ENCODE peak calls at places on chromosomes 11 and 22, in five cellular contexts. One of them, this sample, is unnamed.

GRCh38 chr11:694563-695331 is at the start of gene DEAF1:
- DNase-seq in mammary epithelial cell: peak; percentile 94
- DNase-seq in upper lobe of left lung: peak; percentile 100
- DNase-seq in CD8-positive, alpha-beta T cell: peak; percentile 99
- DNase-seq in GM13977: peak; percentile 98
- DNase-seq in this sample: peak; percentile 96

GRCh38 chr11:7630002-7630401 is 43.3 kb downstream of the CYB5R2 start:
- DNase-seq in mammary epithelial cell: no peak
- DNase-seq in upper lobe of left lung: no peak
- DNase-seq in CD8-positive, alpha-beta T cell: no peak
- DNase-seq in GM13977: no peak
- DNase-seq in this sample: no peak

GRCh38 chr22:50306753-50307749 is at the start of gene PLXNB2:
- DNase-seq in mammary epithelial cell: peak; percentile 65
- DNase-seq in upper lobe of left lung: peak; percentile 96
- DNase-seq in CD8-positive, alpha-beta T cell: peak; percentile 18
- DNase-seq in GM13977: peak; percentile 96
- DNase-seq in this sample: peak; percentile 89

GRCh38 chr11:28318861-28319260 is 210.7 kb downstream of the METTL15 start:
- DNase-seq in mammary epithelial cell: no peak
- DNase-seq in upper lobe of left lung: no peak
- DNase-seq in CD8-positive, alpha-beta T cell: no peak
- DNase-seq in GM13977: no peak
- DNase-seq in this sample: no peak

GRCh38 chr11:126387856-126388255 is 32.4 kb downstream of the ST3GAL4 start:
- DNase-seq in mammary epithelial cell: no peak
- DNase-seq in upper lobe of left lung: no peak
- DNase-seq in CD8-positive, alpha-beta T cell: no peak
- DNase-seq in GM13977: no peak
- DNase-seq in this sample: no peak

GRCh38 chr11:62026739-62027138 is 59.3 kb upstream of the FTH1 start:
- DNase-seq in mammary epithelial cell: no peak
- DNase-seq in upper lobe of left lung: no peak
- DNase-seq in CD8-positive, alpha-beta T cell: no peak
- DNase-seq in GM13977: no peak
- DNase-seq in this sample: no peak

GRCh38 chr11:93686812-93687211 is 25.3 kb downstream of the CEP295 start:
- DNase-seq in mammary epithelial cell: no peak
- DNase-seq in upper lobe of left lung: no peak
- DNase-seq in CD8-positive, alpha-beta T cell: no peak
- DNase-seq in GM13977: no peak
- DNase-seq in this sample: no peak

GRCh38 chr22:31040542-31041398 is 40.3 kb upstream of the SMTN start:
- DNase-seq in mammary epithelial cell: no peak
- DNase-seq in upper lobe of left lung: no peak
- DNase-seq in CD8-positive, alpha-beta T cell: no peak
- DNase-seq in GM13977: no peak
- DNase-seq in this sample: no peak

GRCh38 chr11:120184371-120184945 is 26.4 kb upstream of the OAF start:
- DNase-seq in mammary epithelial cell: no peak
- DNase-seq in upper lobe of left lung: no peak
- DNase-seq in CD8-positive, alpha-beta T cell: no peak
- DNase-seq in GM13977: no peak
- DNase-seq in this sample: no peak

GRCh38 chr11:126383301-126384052 is 28.0 kb downstream of the ST3GAL4 start:
- DNase-seq in mammary epithelial cell: no peak
- DNase-seq in upper lobe of left lung: no peak
- DNase-seq in CD8-positive, alpha-beta T cell: no peak
- DNase-seq in GM13977: no peak
- DNase-seq in this sample: no peak

GRCh38 chr11:92192141-92192540 is 32.5 kb upstream of the FAT3 start:
- DNase-seq in mammary epithelial cell: no peak
- DNase-seq in upper lobe of left lung: no peak
- DNase-seq in CD8-positive, alpha-beta T cell: no peak
- DNase-seq in GM13977: no peak
- DNase-seq in this sample: no peak

GRCh38 chr11:119952441-119952840 is 185.5 kb downstream of the TRIM29 start:
- DNase-seq in mammary epithelial cell: no peak
- DNase-seq in upper lobe of left lung: no peak
- DNase-seq in CD8-positive, alpha-beta T cell: no peak
- DNase-seq in GM13977: no peak
- DNase-seq in this sample: no peak

GRCh38 chr22:49777569-49778250 is 50.0 kb downstream of the BRD1 start:
- DNase-seq in mammary epithelial cell: no peak
- DNase-seq in upper lobe of left lung: peak; percentile 80
- DNase-seq in CD8-positive, alpha-beta T cell: no peak
- DNase-seq in GM13977: peak; percentile 23
- DNase-seq in this sample: no peak

GRCh38 chr11:48017105-48017874 is 36.9 kb downstream of the PTPRJ start:
- DNase-seq in mammary epithelial cell: no peak
- DNase-seq in upper lobe of left lung: no peak
- DNase-seq in CD8-positive, alpha-beta T cell: peak; percentile 44
- DNase-seq in GM13977: no peak
- DNase-seq in this sample: no peak

GRCh38 chr22:43110444-43110926 is at the start of gene BIK:
- DNase-seq in mammary epithelial cell: peak; percentile 37
- DNase-seq in upper lobe of left lung: peak; percentile 91
- DNase-seq in CD8-positive, alpha-beta T cell: peak; percentile 52
- DNase-seq in GM13977: peak; percentile 64
- DNase-seq in this sample: peak; percentile 58

GRCh38 chr11:118398797-118399564 is 2.4 kb upstream of the ATP5MG start:
- DNase-seq in mammary epithelial cell: no peak
- DNase-seq in upper lobe of left lung: no peak
- DNase-seq in CD8-positive, alpha-beta T cell: peak; percentile 44
- DNase-seq in GM13977: peak; percentile 17
- DNase-seq in this sample: no peak

GRCh38 chr11:44766972-44767278 is 40.2 kb downstream of the TSPAN18 start:
- DNase-seq in mammary epithelial cell: no peak
- DNase-seq in upper lobe of left lung: no peak
- DNase-seq in CD8-positive, alpha-beta T cell: no peak
- DNase-seq in GM13977: no peak
- DNase-seq in this sample: no peak

GRCh38 chr11:36240178-36240577 is 49.0 kb downstream of the COMMD9 start:
- DNase-seq in mammary epithelial cell: no peak
- DNase-seq in upper lobe of left lung: no peak
- DNase-seq in CD8-positive, alpha-beta T cell: no peak
- DNase-seq in GM13977: no peak
- DNase-seq in this sample: no peak

GRCh38 chr11:124402326-124402922 is 3.6 kb upstream of the OR8B3 start:
- DNase-seq in mammary epithelial cell: peak; percentile 64
- DNase-seq in upper lobe of left lung: no peak
- DNase-seq in CD8-positive, alpha-beta T cell: peak; percentile 34
- DNase-seq in GM13977: peak; percentile 73
- DNase-seq in this sample: peak; percentile 57

GRCh38 chr22:44389181-44389580 is 76.4 kb upstream of the SHISAL1 start:
- DNase-seq in mammary epithelial cell: no peak
- DNase-seq in upper lobe of left lung: peak; percentile 69
- DNase-seq in CD8-positive, alpha-beta T cell: no peak
- DNase-seq in GM13977: no peak
- DNase-seq in this sample: no peak

GRCh38 chr22:39351689-39352214 is 2.0 kb downstream of the SYNGR1 start:
- DNase-seq in mammary epithelial cell: peak; percentile 42
- DNase-seq in upper lobe of left lung: no peak
- DNase-seq in CD8-positive, alpha-beta T cell: no peak
- DNase-seq in GM13977: peak; percentile 20
- DNase-seq in this sample: no peak

GRCh38 chr11:20024172-20024935 is 135.9 kb downstream of the DBX1 start:
- DNase-seq in mammary epithelial cell: no peak
- DNase-seq in upper lobe of left lung: no peak
- DNase-seq in CD8-positive, alpha-beta T cell: no peak
- DNase-seq in GM13977: no peak
- DNase-seq in this sample: no peak

GRCh38 chr11:12223771-12224536 is 113.6 kb downstream of the MICAL2 start:
- DNase-seq in mammary epithelial cell: peak; percentile 77
- DNase-seq in upper lobe of left lung: no peak
- DNase-seq in CD8-positive, alpha-beta T cell: no peak
- DNase-seq in GM13977: no peak
- DNase-seq in this sample: no peak

GRCh38 chr11:74703211-74703610 is 28.0 kb downstream of the CHRDL2 start:
- DNase-seq in mammary epithelial cell: no peak
- DNase-seq in upper lobe of left lung: no peak
- DNase-seq in CD8-positive, alpha-beta T cell: no peak
- DNase-seq in GM13977: no peak
- DNase-seq in this sample: no peak

DNA sequence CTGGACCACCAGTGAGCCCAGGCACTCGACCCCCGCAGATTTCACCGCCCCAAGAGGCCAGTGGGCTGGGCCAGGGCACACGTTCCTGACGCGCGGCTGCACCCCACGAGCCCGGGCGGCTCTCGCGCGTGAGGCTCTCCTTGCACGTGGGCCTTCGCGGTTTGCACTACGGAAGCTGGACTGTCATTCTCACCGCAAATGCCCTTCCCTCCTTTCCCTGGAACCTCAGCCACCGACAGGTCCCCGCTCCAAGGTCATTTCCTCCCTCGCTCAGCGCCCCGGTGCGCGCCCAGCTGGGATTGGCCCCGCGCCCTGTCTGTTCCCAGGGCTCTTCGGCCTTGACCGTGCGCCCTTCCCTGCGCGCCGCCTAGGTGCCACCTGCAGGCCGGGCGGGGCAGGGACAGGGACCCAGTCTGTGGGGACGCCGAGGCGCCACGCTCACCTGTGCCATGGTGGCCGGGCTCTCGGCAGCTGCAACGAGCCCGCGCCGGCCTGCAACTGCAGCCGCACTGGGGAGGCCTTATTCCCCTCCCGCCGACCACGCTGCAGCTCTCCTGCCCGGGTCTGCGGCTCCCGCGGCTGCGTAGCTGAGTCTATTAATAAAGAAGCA is 2.1 kb upstream of the CPT1A start:
- DNase-seq in mammary epithelial cell: peak; percentile 66
- DNase-seq in upper lobe of left lung: peak; percentile 96
- DNase-seq in CD8-positive, alpha-beta T cell: peak; percentile 75
- DNase-seq in GM13977: peak; percentile 86
- DNase-seq in this sample: peak; percentile 85
- TF ChIP-seq CTCF in mammary epithelial cell: peak; percentile 81
- TF ChIP-seq CTCF in upper lobe of left lung: peak; percentile 78
- TF ChIP-seq CTCF in CD8-positive, alpha-beta T cell: peak; percentile 54
- TF ChIP-seq CTCF in GM13977: peak; percentile 82
- TF ChIP-seq CTCF in this sample: peak; percentile 76

GRCh38 chr22:34842630-34843029 is 223.3 kb upstream of the ISX start:
- DNase-seq in mammary epithelial cell: no peak
- DNase-seq in upper lobe of left lung: no peak
- DNase-seq in CD8-positive, alpha-beta T cell: no peak
- DNase-seq in GM13977: no peak
- DNase-seq in this sample: no peak
- TF ChIP-seq CTCF in mammary epithelial cell: no peak
- TF ChIP-seq CTCF in upper lobe of left lung: no peak
- TF ChIP-seq CTCF in CD8-positive, alpha-beta T cell: no peak
- TF ChIP-seq CTCF in GM13977: no peak
- TF ChIP-seq CTCF in this sample: no peak

GRCh38 chr11:13603661-13604060 is 64.8 kb upstream of the FAR1 start:
- DNase-seq in mammary epithelial cell: no peak
- DNase-seq in upper lobe of left lung: no peak
- DNase-seq in CD8-positive, alpha-beta T cell: no peak
- DNase-seq in GM13977: no peak
- DNase-seq in this sample: no peak

GRCh38 chr11:13606701-13607100 is 61.8 kb upstream of the FAR1 start:
- DNase-seq in mammary epithelial cell: no peak
- DNase-seq in upper lobe of left lung: no peak
- DNase-seq in CD8-positive, alpha-beta T cell: no peak
- DNase-seq in GM13977: no peak
- DNase-seq in this sample: no peak

DNA sequence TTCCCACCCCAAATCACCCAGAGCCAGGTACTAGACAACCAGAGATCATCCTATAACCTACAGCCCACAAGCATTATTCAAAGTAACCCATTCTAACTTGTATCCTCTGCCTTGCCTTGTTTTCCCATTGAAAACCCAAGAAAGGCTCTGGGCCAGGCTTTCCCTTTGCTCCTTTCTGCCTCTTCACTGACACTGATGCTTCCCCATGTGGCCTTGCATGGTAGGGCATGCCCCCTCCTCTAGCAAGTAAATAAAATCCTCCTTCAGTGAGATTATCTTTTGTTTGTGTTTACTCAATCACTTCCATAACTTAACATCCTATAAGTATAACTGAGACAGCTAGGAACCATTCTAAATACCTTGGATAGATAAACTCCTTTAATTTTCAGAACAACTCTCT is 65.6 kb upstream of the FAR1 start:
- DNase-seq in mammary epithelial cell: no peak
- DNase-seq in upper lobe of left lung: no peak
- DNase-seq in CD8-positive, alpha-beta T cell: no peak
- DNase-seq in GM13977: no peak
- DNase-seq in this sample: no peak
- TF ChIP-seq CTCF in mammary epithelial cell: no peak
- TF ChIP-seq CTCF in upper lobe of left lung: no peak
- TF ChIP-seq CTCF in CD8-positive, alpha-beta T cell: no peak
- TF ChIP-seq CTCF in GM13977: no peak
- TF ChIP-seq CTCF in this sample: no peak

DNA sequence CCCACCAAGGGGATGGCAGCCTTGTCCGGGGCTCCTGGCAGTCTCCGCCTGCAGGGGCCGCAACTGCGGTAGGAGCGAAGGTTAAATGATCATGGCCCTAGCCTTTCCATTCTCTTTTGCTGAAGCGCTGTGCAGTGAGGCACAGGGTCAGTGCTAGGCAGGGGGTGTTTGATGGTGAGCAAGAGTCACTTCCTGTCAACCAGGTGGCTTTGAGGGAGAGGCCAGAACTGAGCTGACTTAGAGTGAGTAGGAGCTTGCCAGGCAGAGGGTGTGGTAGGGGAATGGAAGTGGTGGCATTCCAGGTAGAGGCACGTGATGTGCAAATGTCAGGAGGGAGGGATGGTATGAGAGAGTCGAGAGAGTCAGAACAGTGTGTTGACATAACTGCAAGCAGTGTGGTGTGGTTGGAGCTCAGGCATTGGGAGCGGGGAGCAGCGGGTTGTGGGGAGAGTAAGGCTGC is 33.1 kb downstream of the AMPD3 start:
- DNase-seq in mammary epithelial cell: peak; percentile 84
- DNase-seq in upper lobe of left lung: peak; percentile 37
- DNase-seq in CD8-positive, alpha-beta T cell: no peak
- DNase-seq in GM13977: no peak
- DNase-seq in this sample: no peak
- TF ChIP-seq CTCF in mammary epithelial cell: no peak
- TF ChIP-seq CTCF in upper lobe of left lung: no peak
- TF ChIP-seq CTCF in CD8-positive, alpha-beta T cell: no peak
- TF ChIP-seq CTCF in GM13977: no peak
- TF ChIP-seq CTCF in this sample: no peak